ENCODE peak calls at places on chromosomes 12 and 14, in ten cellular contexts. V is hepatocyte, G is K562, D is HCT116, E is fibroblast of lung, P is GM23248, H is mammary epithelial cell, L is PC-3, W is astrocyte, U is endothelial cell of umbilical vein. M is an unnamed sample. For H3K9me3, the result is how much of the 10 kb centered on the place peaks cover.

GRCh38 chr12:6116481-6117021 is 7.9 kb downstream of the VWF start:
- DNase-seq in V (no peak), G (no peak), D (no peak), E (no peak), P (no peak), H (no peak), L (peak), W (peak), U (peak), M (no peak)

GRCh38 chr12:106248849-106249371 is 1.1 kb upstream of the CKAP4 start:
- DNase-seq in V (no peak), G (no peak), D (no peak), E (peak), P (peak), H (peak), L (peak), W (peak), U (peak), M (no peak)

GRCh38 chr14:104040539-104040938 is 45.0 kb upstream of the ASPG start:
- DNase-seq in V (no peak), G (no peak), D (no peak), E (no peak), P (no peak), H (no peak), L (no peak), W (no peak), U (no peak), M (no peak)

GRCh38 chr14:61503167-61503801 is 181.9 kb downstream of the PRKCH start:
- DNase-seq in V (no peak), G (no peak), D (no peak), E (no peak), P (no peak), H (peak), L (no peak), W (peak), U (peak), M (no peak)

GRCh38 chr14:105899657-105900397 is 373.4 kb downstream of the TMEM121 start:
- DNase-seq in V (no peak), G (peak), D (no peak), E (no peak), P (no peak), H (no peak), L (no peak), W (no peak), U (no peak), M (no peak)

GRCh38 chr14:70655110-70655826 is 13.6 kb downstream of the TTC9 start:
- DNase-seq in V (no peak), G (no peak), D (no peak), E (no peak), P (no peak), H (no peak), L (no peak), W (no peak), U (peak), M (no peak)

GRCh38 chr14:86915416-86915815 is 1077.6 kb downstream of the GALC start:
- DNase-seq in V (no peak), G (no peak), D (no peak), E (peak), P (no peak), H (no peak), L (no peak), W (peak), U (no peak), M (no peak)

GRCh38 chr12:83150465-83151189 is 463.9 kb downstream of the TMTC2 start:
- DNase-seq in V (no peak), G (peak), D (no peak), E (no peak), P (no peak), H (no peak), L (no peak), W (no peak), U (no peak), M (no peak)

GRCh38 chr14:74636424-74637183 is 24.6 kb upstream of the LTBP2 start:
- DNase-seq in V (no peak), G (no peak), D (no peak), E (no peak), P (peak), H (peak), L (no peak), W (peak), U (no peak), M (no peak)

DNA sequence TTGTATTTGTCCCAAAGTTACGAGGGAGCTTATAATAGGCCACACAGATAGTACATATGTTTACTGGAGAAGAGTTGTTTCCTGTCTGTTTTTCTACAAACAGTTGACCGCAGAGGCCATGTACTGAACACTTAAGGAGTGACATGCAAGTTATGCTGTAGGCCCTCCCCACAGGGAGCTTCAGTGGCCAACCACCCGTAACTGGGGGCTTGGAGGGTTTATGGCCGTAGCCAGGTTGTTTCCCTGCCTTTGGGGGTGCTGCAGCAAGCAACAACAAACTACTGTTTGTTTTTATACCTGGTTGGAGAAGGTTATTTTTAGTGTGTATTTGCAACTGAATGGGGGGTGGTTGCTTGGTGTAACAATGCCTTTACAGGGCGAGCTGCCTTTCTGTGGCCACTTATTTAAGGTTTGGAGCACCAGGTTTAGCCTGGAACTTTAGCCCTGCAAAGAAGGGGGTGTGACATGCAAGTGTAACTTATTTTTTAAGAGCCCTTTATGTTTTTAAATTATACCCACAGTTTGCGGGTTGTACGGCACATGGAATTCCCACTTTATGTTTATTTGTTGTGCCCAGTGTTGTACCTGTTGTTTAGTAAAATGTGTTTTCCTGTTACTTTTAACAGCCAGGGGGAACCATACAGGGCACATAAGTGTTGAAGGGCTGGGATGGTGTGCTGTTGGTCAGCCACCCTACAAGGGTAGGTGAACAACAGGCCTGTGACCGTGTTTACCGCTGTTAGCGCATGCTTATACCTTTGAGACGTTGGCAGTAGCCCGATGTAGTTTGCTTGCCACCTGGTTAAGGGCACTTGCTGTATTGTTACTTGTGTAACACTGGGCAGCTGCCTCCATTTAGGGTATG is 29.9 kb upstream of the G2E3 start:
- DNase-seq in V (no peak), G (no peak), D (no peak), E (no peak), P (no peak), H (no peak), L (no peak), W (no peak), U (no peak), M (no peak)
- H3K9me3 ChIP-seq in V (under half), G (under half), D (under half), E (under half), P (under half), H (under half), L (under half), W (under half), U (under half), M (under half)

DNA sequence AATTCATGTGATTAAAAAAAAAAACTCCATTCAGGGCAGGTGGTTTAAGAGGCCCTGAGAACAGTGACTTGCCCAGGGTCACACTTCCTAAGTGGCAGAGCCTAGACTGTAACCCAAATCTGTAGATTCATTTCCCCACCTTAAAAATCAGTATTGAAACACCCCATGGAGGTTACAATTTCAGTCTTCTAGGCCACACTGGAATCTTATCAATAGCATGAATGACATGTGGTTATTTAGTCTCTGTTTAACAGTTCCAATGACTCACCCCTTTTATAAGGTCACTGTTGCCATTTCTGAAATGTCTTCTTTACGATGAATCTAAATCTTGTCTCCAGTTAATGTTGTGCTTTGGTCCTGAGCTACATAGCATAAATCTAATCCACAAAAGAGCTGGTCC is 262.3 kb upstream of the GRIP1 start:
- DNase-seq in V (no peak), G (no peak), D (no peak), E (no peak), P (no peak), H (no peak), L (peak), W (peak), U (no peak), M (no peak)
- H3K27ac ChIP-seq in V (no peak), G (no peak), D (no peak), E (no peak), P (no peak), H (no peak), L (no peak), W (peak), U (no peak), M (no peak)

GRCh38 chr14:44564908-44565307 is 57.8 kb upstream of the FSCB start:
- DNase-seq in V (no peak), G (no peak), D (no peak), E (peak), P (no peak), H (peak), L (peak), W (peak), U (no peak), M (no peak)

GRCh38 chr14:44565968-44566367 is 58.9 kb upstream of the FSCB start:
- DNase-seq in V (no peak), G (no peak), D (no peak), E (no peak), P (no peak), H (peak), L (peak), W (no peak), U (no peak), M (no peak)

DNA sequence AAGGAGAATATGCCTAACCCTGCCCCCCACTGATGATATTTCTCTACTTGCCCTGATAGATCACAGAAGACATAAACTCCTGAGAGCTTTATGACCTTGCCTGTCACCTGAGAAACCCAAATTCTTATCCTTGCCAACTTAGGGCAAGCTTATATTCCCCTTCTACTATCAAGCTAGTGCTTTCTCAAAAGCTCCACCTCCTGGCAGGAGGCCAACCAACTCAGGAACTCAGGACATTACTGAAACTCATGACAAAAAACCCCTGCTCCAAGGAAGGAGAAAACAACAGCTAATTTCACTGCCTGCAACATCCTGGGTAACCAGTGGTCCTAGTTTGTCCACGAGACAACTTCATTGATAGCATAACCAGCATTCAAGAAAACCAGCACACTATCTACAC is 60.9 kb upstream of the FSCB start:
- DNase-seq in V (no peak), G (no peak), D (no peak), E (no peak), P (no peak), H (no peak), L (no peak), W (no peak), U (no peak), M (no peak)
- TF ChIP-seq EZH2 in V (no peak), G (no peak), D (no peak), E (no peak), P (no peak), H (no peak), L (no peak), W (no peak), U (no peak), M (no peak)

DNA sequence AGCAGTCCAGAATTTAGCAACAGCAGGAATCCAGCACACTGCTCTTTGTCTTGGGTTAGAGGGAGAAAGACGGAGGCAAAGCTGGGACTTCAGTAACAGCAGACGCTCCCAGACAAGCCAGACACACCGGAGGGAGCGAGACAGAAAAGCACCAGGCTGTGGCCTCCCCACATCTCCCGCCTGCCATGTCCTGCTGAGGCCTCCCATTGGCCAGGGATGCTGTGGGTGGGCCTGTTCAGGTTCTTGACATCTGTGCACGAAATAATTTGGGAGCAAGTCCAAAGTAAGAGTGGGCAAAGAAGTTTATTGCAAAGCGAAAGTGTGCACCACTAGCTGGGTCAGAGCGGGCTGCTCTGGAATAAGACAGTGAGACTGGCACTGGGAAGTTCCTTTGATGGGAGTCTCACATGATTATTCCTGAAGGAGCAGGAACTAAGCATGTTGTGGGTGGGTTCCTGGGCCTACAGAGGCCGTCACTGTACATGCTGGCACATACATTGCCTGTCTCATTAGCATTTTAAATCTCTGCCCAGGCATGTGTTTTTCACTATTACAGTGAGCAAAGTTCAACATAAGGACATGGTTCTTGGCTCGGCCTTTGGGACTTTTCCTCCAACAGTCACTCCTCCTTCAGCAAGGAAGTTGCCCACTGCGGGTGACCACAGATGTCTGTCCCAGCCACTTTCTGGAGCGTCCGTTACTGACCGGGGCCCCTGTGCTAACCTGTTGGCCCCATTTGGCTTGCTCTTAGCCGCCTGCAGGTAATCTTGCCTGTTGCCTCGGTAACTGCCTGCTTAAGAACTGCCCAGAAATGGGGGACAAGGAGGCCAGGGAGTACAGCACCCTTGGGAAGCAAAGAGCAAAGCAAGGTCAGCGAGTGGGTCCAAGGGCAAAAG is 339.1 kb upstream of the SFSWAP start:
- DNase-seq in V (no peak), G (no peak), D (no peak), E (no peak), P (no peak), H (no peak), L (no peak), W (no peak), U (no peak), M (no peak)
- H3K9me3 ChIP-seq in V (under half), G (under half), D (under half), E (under half), P (under half), H (under half), L (under half), W (under half), U (under half), M (under half)

GRCh38 chr14:65487783-65488578 is 75.5 kb downstream of the FUT8 start:
- DNase-seq in V (no peak), G (no peak), D (no peak), E (no peak), P (no peak), H (no peak), L (no peak), W (no peak), U (no peak), M (no peak)
- H3K27ac ChIP-seq in V (no peak), G (no peak), D (no peak), E (no peak), P (no peak), H (no peak), L (no peak), W (no peak), U (no peak), M (no peak)

GRCh38 chr12:48969160-48969771 is 2.3 kb downstream of the WNT10B start:
- DNase-seq in V (no peak), G (no peak), D (no peak), E (no peak), P (no peak), H (no peak), L (no peak), W (no peak), U (no peak), M (no peak)

GRCh38 chr12:48968004-48968403 is 3.5 kb downstream of the WNT10B start:
- DNase-seq in V (no peak), G (no peak), D (no peak), E (no peak), P (no peak), H (no peak), L (no peak), W (no peak), U (no peak), M (no peak)

GRCh38 chr12:48968467-48968866 is 3.1 kb downstream of the WNT10B start:
- DNase-seq in V (no peak), G (no peak), D (no peak), E (no peak), P (no peak), H (no peak), L (no peak), W (no peak), U (no peak), M (no peak)

GRCh38 chr12:48970702-48971334 is 717 bp downstream of the WNT10B start:
- DNase-seq in V (no peak), G (peak), D (no peak), E (no peak), P (no peak), H (no peak), L (no peak), W (no peak), U (no peak), M (no peak)

GRCh38 chr12:48969847-48970701 is 1.5 kb downstream of the WNT10B start:
- DNase-seq in V (peak), G (peak), D (no peak), E (peak), P (peak), H (no peak), L (no peak), W (no peak), U (no peak), M (no peak)
- TF ChIP-seq EZH2 in V (peak), G (no peak), D (no peak), E (peak), P (peak), H (no peak), L (no peak), W (peak), U (peak), M (no peak)

DNA sequence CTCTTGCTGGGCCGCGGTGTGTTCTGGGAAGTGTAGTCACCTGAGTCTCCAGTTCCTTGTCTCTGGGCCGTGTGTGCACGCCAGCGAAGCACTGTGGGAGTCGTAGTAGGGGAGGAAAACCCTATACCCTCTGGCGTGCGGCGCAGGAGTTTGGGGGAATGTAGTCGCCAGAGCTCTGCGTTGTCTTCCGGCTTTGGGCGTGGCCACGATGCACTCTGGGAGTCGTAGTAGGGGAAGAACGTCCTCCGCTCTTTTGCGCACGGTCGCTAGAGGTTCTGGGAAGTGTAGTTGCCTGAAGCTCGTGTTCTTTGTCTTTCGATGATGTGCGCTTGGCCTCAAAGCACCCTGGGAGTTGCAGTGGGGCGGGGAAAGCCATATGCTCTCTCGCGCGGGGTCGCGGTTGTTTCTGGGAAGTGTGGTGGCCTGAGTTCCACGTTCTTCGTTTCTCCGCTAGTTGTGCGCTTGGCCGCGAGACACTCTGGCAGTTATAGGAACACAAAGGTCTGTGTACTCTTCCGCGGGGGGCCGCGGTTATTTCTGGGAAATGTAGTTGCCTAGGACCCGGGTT is 588 bp upstream of the ZNF140 start:
- DNase-seq in V (peak), G (peak), D (no peak), E (peak), P (peak), H (peak), L (peak), W (peak), U (peak), M (peak)
- H3K9me3 ChIP-seq in V (under half), G (under half), D (under half), E (under half), P (under half), H (under half), L (under half), W (under half), U (under half), M (under half)

GRCh38 chr12:94297876-94298520 is 149.6 kb downstream of the PLXNC1 start:
- DNase-seq in V (no peak), G (no peak), D (no peak), E (no peak), P (no peak), H (no peak), L (no peak), W (no peak), U (peak), M (no peak)
- H3K27ac ChIP-seq in V (peak), G (no peak), D (no peak), E (no peak), P (no peak), H (no peak), L (no peak), W (no peak), U (no peak), M (no peak)

GRCh38 chr12:203074-203461 is 10.9 kb downstream of the SLC6A12 start:
- DNase-seq in V (no peak), G (no peak), D (no peak), E (no peak), P (no peak), H (no peak), L (no peak), W (no peak), U (no peak), M (no peak)

GRCh38 chr12:205026-205425 is 8.9 kb downstream of the SLC6A12 start:
- DNase-seq in V (no peak), G (no peak), D (no peak), E (no peak), P (no peak), H (no peak), L (no peak), W (no peak), U (no peak), M (no peak)

GRCh38 chr12:202081-202731 is 11.8 kb downstream of the SLC6A12 start:
- DNase-seq in V (no peak), G (no peak), D (no peak), E (no peak), P (no peak), H (no peak), L (peak), W (no peak), U (no peak), M (no peak)

GRCh38 chr12:204261-204678 is 9.7 kb downstream of the SLC6A12 start:
- DNase-seq in V (no peak), G (no peak), D (no peak), E (no peak), P (no peak), H (no peak), L (no peak), W (no peak), U (no peak), M (no peak)

DNA sequence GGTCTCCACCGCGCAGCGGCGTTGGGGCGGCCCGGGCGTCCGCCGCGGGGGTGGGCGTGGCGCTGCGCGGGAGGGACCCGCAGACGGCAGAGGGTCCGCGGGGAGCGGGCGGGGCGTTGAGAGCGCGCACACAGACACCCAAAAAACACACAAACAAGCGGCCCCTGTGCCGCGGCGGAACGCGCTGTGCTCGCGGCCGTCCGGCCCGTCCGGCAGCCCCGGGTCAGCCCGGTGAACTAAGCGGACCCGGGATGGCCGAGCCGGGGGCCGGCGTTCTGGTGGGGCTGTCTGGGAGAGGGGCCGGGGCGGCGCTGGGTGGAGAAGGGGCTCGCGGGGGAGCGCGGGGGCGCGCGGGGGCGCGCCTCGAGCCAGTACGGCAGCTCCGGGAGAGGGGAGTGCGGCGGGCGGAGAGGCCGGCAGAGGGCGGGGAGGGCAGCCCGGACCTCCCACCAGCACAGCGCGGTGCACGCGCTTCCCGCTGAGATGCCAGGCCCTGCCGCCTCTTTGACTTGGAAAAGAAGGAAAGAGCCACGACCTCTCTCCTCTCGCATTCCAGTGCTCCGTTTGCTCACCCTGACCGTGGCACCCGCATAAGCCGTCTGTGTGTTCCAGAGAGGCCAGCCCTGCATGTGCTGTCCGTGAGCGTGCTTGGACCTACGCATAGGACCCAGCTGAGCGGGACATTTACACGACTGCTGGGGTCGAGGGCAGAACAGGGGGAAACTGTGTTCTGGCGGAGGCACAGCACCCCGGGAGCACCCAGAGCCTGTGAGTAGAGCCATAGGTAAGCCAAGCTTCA is 10.3 kb downstream of the SLC6A12 start:
- DNase-seq in V (peak), G (peak), D (no peak), E (no peak), P (no peak), H (no peak), L (no peak), W (no peak), U (no peak), M (no peak)
- TF ChIP-seq EZH2 in V (no peak), G (peak), D (no peak), E (no peak), P (no peak), H (peak), L (no peak), W (peak), U (peak), M (no peak)

M was measured in keratinocyte.